ENCODE peak calls at places on chromosomes 13 and 19, in seven cellular contexts. One of them, this sample, is unnamed.

GRCh38 chr19:18098891-18099622 is 1.5 kb downstream of the MAST3 start:
- DNase-seq in GM12878: peak
- DNase-seq in HepG2: no peak
- DNase-seq in GM12892: peak
- DNase-seq in H1: no peak
- DNase-seq in SK-N-SH: no peak
- DNase-seq in K562: peak
- DNase-seq in this sample: peak

GRCh38 chr19:56111601-56112312 is 9.3 kb downstream of the ZNF787 start:
- DNase-seq in K562: no peak
- DNase-seq in GM12892: peak
- DNase-seq in H1: no peak
- DNase-seq in HepG2: peak
- DNase-seq in GM12878: no peak
- DNase-seq in SK-N-SH: peak
- DNase-seq in this sample: no peak

GRCh38 chr19:35846038-35846668 is 6.2 kb downstream of the NPHS1 start:
- DNase-seq in H1: peak
- DNase-seq in GM12892: no peak
- DNase-seq in SK-N-SH: no peak
- DNase-seq in K562: no peak
- DNase-seq in HepG2: no peak
- DNase-seq in GM12878: no peak
- DNase-seq in this sample: no peak

GRCh38 chr13:23427342-23428182 is 5.9 kb downstream of the SACS start:
- DNase-seq in HepG2: peak
- DNase-seq in K562: no peak
- DNase-seq in SK-N-SH: no peak
- DNase-seq in GM12892: no peak
- DNase-seq in H1: peak
- DNase-seq in GM12878: no peak
- DNase-seq in this sample: no peak

GRCh38 chr13:40680659-40681323 is 14.3 kb upstream of the FOXO1 start:
- DNase-seq in SK-N-SH: no peak
- DNase-seq in H1: peak
- DNase-seq in K562: no peak
- DNase-seq in HepG2: no peak
- DNase-seq in GM12878: no peak
- DNase-seq in GM12892: no peak
- DNase-seq in this sample: no peak

GRCh38 chr19:3608750-3609322 is 2.2 kb upstream of the TBXA2R start:
- DNase-seq in GM12878: no peak
- DNase-seq in HepG2: no peak
- DNase-seq in GM12892: no peak
- DNase-seq in SK-N-SH: no peak
- DNase-seq in K562: peak
- DNase-seq in H1: no peak
- DNase-seq in this sample: no peak

GRCh38 chr13:35392768-35393167 is 83.7 kb downstream of the MAB21L1 start:
- DNase-seq in HepG2: no peak
- DNase-seq in SK-N-SH: no peak
- DNase-seq in GM12892: no peak
- DNase-seq in H1: no peak
- DNase-seq in GM12878: no peak
- DNase-seq in K562: no peak
- DNase-seq in this sample: no peak

GRCh38 chr19:44905437-44906160 is at the start of gene APOE:
- DNase-seq in SK-N-SH: peak
- DNase-seq in GM12892: no peak
- DNase-seq in H1: peak
- DNase-seq in K562: peak
- DNase-seq in GM12878: no peak
- DNase-seq in HepG2: peak
- DNase-seq in this sample: no peak

GRCh38 chr13:29707876-29708543 is 112.5 kb upstream of the SLC7A1 start:
- DNase-seq in HepG2: peak
- DNase-seq in H1: peak
- DNase-seq in SK-N-SH: peak
- DNase-seq in GM12892: peak
- DNase-seq in K562: peak
- DNase-seq in GM12878: no peak
- DNase-seq in this sample: peak

GRCh38 chr13:113045214-113046007 is 60.2 kb upstream of the F7 start:
- DNase-seq in K562: no peak
- DNase-seq in GM12892: no peak
- DNase-seq in H1: no peak
- DNase-seq in SK-N-SH: no peak
- DNase-seq in GM12878: no peak
- DNase-seq in HepG2: no peak
- DNase-seq in this sample: no peak

GRCh38 chr19:56974554-56975207 is 134.2 kb upstream of the PEG3 start:
- DNase-seq in HepG2: peak
- DNase-seq in GM12892: no peak
- DNase-seq in GM12878: no peak
- DNase-seq in SK-N-SH: no peak
- DNase-seq in H1: no peak
- DNase-seq in K562: no peak
- DNase-seq in this sample: no peak

GRCh38 chr19:4970558-4971423 is 1.9 kb downstream of the KDM4B start:
- DNase-seq in H1: no peak
- DNase-seq in GM12878: no peak
- DNase-seq in SK-N-SH: peak
- DNase-seq in HepG2: peak
- DNase-seq in K562: peak
- DNase-seq in GM12892: no peak
- DNase-seq in this sample: no peak

GRCh38 chr19:51027873-51028272 is 1.5 kb upstream of the KLK11 start:
- DNase-seq in HepG2: no peak
- DNase-seq in GM12892: no peak
- DNase-seq in GM12878: no peak
- DNase-seq in H1: no peak
- DNase-seq in K562: no peak
- DNase-seq in SK-N-SH: no peak
- DNase-seq in this sample: no peak

GRCh38 chr19:10701955-10702307 is 692 bp downstream of the QTRT1 start:
- DNase-seq in GM12878: no peak
- DNase-seq in GM12892: no peak
- DNase-seq in H1: no peak
- DNase-seq in HepG2: peak
- DNase-seq in K562: peak
- DNase-seq in SK-N-SH: peak
- DNase-seq in this sample: no peak

GRCh38 chr13:49683489-49683888 is 7.8 kb downstream of the EBPL start:
- DNase-seq in SK-N-SH: no peak
- DNase-seq in H1: no peak
- DNase-seq in HepG2: no peak
- DNase-seq in GM12878: no peak
- DNase-seq in GM12892: no peak
- DNase-seq in K562: no peak
- DNase-seq in this sample: no peak
- TF ChIP-seq TAF1 in SK-N-SH: no peak
- TF ChIP-seq TAF1 in H1: no peak
- TF ChIP-seq TAF1 in HepG2: no peak
- TF ChIP-seq TAF1 in GM12878: no peak
- TF ChIP-seq TAF1 in GM12892: no peak
- TF ChIP-seq TAF1 in K562: no peak
- TF ChIP-seq TAF1 in this sample: no peak

GRCh38 chr13:33017410-33017929 is 1.2 kb downstream of the KL start:
- DNase-seq in GM12878: peak
- DNase-seq in H1: no peak
- DNase-seq in HepG2: peak
- DNase-seq in GM12892: peak
- DNase-seq in K562: peak
- DNase-seq in SK-N-SH: no peak
- DNase-seq in this sample: peak
- TF ChIP-seq POLR2AphosphoS5 in GM12878: no peak
- TF ChIP-seq POLR2AphosphoS5 in H1: no peak
- TF ChIP-seq POLR2AphosphoS5 in HepG2: no peak
- TF ChIP-seq POLR2AphosphoS5 in GM12892: no peak
- TF ChIP-seq POLR2AphosphoS5 in K562: no peak
- TF ChIP-seq POLR2AphosphoS5 in SK-N-SH: no peak
- TF ChIP-seq POLR2AphosphoS5 in this sample: no peak

GRCh38 chr13:74290324-74290773 is 156.1 kb upstream of the KLF12 start:
- DNase-seq in SK-N-SH: peak
- DNase-seq in GM12878: no peak
- DNase-seq in GM12892: no peak
- DNase-seq in K562: no peak
- DNase-seq in HepG2: peak
- DNase-seq in H1: no peak
- DNase-seq in this sample: no peak

GRCh38 chr13:74288361-74288911 is 154.2 kb upstream of the KLF12 start:
- DNase-seq in SK-N-SH: peak
- DNase-seq in GM12892: no peak
- DNase-seq in GM12878: no peak
- DNase-seq in H1: peak
- DNase-seq in HepG2: no peak
- DNase-seq in K562: no peak
- DNase-seq in this sample: no peak

GRCh38 chr13:74287672-74288169 is 153.5 kb upstream of the KLF12 start:
- DNase-seq in HepG2: peak
- DNase-seq in SK-N-SH: peak
- DNase-seq in H1: peak
- DNase-seq in GM12892: no peak
- DNase-seq in GM12878: no peak
- DNase-seq in K562: no peak
- DNase-seq in this sample: no peak

GRCh38 chr13:74289130-74289529 is 154.9 kb upstream of the KLF12 start:
- DNase-seq in H1: no peak
- DNase-seq in GM12878: no peak
- DNase-seq in SK-N-SH: no peak
- DNase-seq in HepG2: no peak
- DNase-seq in K562: no peak
- DNase-seq in GM12892: no peak
- DNase-seq in this sample: no peak

GRCh38 chr13:74289861-74290260 is 155.7 kb upstream of the KLF12 start:
- DNase-seq in H1: no peak
- DNase-seq in SK-N-SH: peak
- DNase-seq in GM12878: no peak
- DNase-seq in K562: no peak
- DNase-seq in GM12892: no peak
- DNase-seq in HepG2: no peak
- DNase-seq in this sample: no peak
- TF ChIP-seq TAF1 in H1: no peak
- TF ChIP-seq TAF1 in SK-N-SH: no peak
- TF ChIP-seq TAF1 in GM12878: no peak
- TF ChIP-seq TAF1 in K562: no peak
- TF ChIP-seq TAF1 in GM12892: no peak
- TF ChIP-seq TAF1 in HepG2: no peak
- TF ChIP-seq TAF1 in this sample: no peak

GRCh38 chr13:110869231-110869804 is 45.6 kb downstream of the ANKRD10 start:
- DNase-seq in GM12892: no peak
- DNase-seq in H1: no peak
- DNase-seq in SK-N-SH: no peak
- DNase-seq in HepG2: no peak
- DNase-seq in GM12878: no peak
- DNase-seq in K562: peak
- DNase-seq in this sample: no peak
- TF ChIP-seq POLR2AphosphoS5 in GM12892: no peak
- TF ChIP-seq POLR2AphosphoS5 in H1: no peak
- TF ChIP-seq POLR2AphosphoS5 in SK-N-SH: no peak
- TF ChIP-seq POLR2AphosphoS5 in HepG2: no peak
- TF ChIP-seq POLR2AphosphoS5 in GM12878: no peak
- TF ChIP-seq POLR2AphosphoS5 in K562: no peak
- TF ChIP-seq POLR2AphosphoS5 in this sample: no peak

GRCh38 chr13:59373341-59373740 is 790.4 kb downstream of the DIAPH3 start:
- DNase-seq in GM12878: no peak
- DNase-seq in SK-N-SH: no peak
- DNase-seq in K562: no peak
- DNase-seq in HepG2: no peak
- DNase-seq in H1: no peak
- DNase-seq in GM12892: no peak
- DNase-seq in this sample: no peak
- TF ChIP-seq TAF1 in GM12878: no peak
- TF ChIP-seq TAF1 in SK-N-SH: no peak
- TF ChIP-seq TAF1 in K562: no peak
- TF ChIP-seq TAF1 in HepG2: no peak
- TF ChIP-seq TAF1 in H1: no peak
- TF ChIP-seq TAF1 in GM12892: no peak
- TF ChIP-seq TAF1 in this sample: no peak